ENCODE peak calls at places on chromosomes 13 and 19, in six cellular contexts. One of them, this sample, is unnamed.

GRCh38 chr19:53772943-53773342 is 51.2 kb downstream of the NLRP12 start:
- DNase-seq in breast epithelium: no peak
- DNase-seq in transverse colon: peak
- DNase-seq in uterus: peak
- DNase-seq in H1: no peak
- DNase-seq in adrenal gland: peak
- DNase-seq in this sample: no peak

GRCh38 chr13:98189841-98190505 is 12.9 kb upstream of the RNF113B start:
- DNase-seq in breast epithelium: no peak
- DNase-seq in H1: no peak
- DNase-seq in transverse colon: no peak
- DNase-seq in adrenal gland: peak
- DNase-seq in uterus: no peak
- DNase-seq in this sample: no peak

GRCh38 chr19:18157465-18158063 is 4.6 kb downstream of the PIK3R2 start:
- DNase-seq in adrenal gland: peak
- DNase-seq in breast epithelium: no peak
- DNase-seq in uterus: no peak
- DNase-seq in transverse colon: no peak
- DNase-seq in H1: no peak
- DNase-seq in this sample: no peak

GRCh38 chr19:39553082-39553652 is 13.2 kb upstream of the EID2 start:
- DNase-seq in breast epithelium: no peak
- DNase-seq in uterus: no peak
- DNase-seq in adrenal gland: no peak
- DNase-seq in H1: no peak
- DNase-seq in transverse colon: no peak
- DNase-seq in this sample: no peak

GRCh38 chr13:25738342-25738771 is 313.5 kb downstream of the SHISA2 start:
- DNase-seq in transverse colon: no peak
- DNase-seq in breast epithelium: no peak
- DNase-seq in adrenal gland: peak
- DNase-seq in H1: no peak
- DNase-seq in uterus: no peak
- DNase-seq in this sample: no peak

GRCh38 chr19:53877361-53877766 is 4.6 kb upstream of the PRKCG start:
- DNase-seq in breast epithelium: no peak
- DNase-seq in transverse colon: no peak
- DNase-seq in uterus: no peak
- DNase-seq in H1: no peak
- DNase-seq in adrenal gland: no peak
- DNase-seq in this sample: no peak

GRCh38 chr13:83773961-83774360 is 108.3 kb downstream of the SLITRK1 start:
- DNase-seq in uterus: no peak
- DNase-seq in transverse colon: no peak
- DNase-seq in adrenal gland: no peak
- DNase-seq in breast epithelium: no peak
- DNase-seq in H1: no peak
- DNase-seq in this sample: no peak

GRCh38 chr13:61148691-61149332 is 266.8 kb downstream of the PCDH20 start:
- DNase-seq in H1: no peak
- DNase-seq in breast epithelium: no peak
- DNase-seq in transverse colon: no peak
- DNase-seq in adrenal gland: no peak
- DNase-seq in uterus: no peak
- DNase-seq in this sample: no peak

GRCh38 chr13:50200988-50201387 is 185.7 kb downstream of the KCNRG start:
- DNase-seq in adrenal gland: no peak
- DNase-seq in transverse colon: no peak
- DNase-seq in uterus: no peak
- DNase-seq in breast epithelium: no peak
- DNase-seq in H1: no peak
- DNase-seq in this sample: no peak

GRCh38 chr19:41325947-41326706 is 16.2 kb downstream of the CCDC97 start:
- DNase-seq in breast epithelium: no peak
- DNase-seq in H1: no peak
- DNase-seq in uterus: no peak
- DNase-seq in adrenal gland: no peak
- DNase-seq in transverse colon: peak
- DNase-seq in this sample: no peak

GRCh38 chr13:65784088-65784816 is 1445.9 kb downstream of the PCDH9 start:
- DNase-seq in uterus: no peak
- DNase-seq in transverse colon: no peak
- DNase-seq in breast epithelium: no peak
- DNase-seq in adrenal gland: no peak
- DNase-seq in H1: no peak
- DNase-seq in this sample: no peak

GRCh38 chr13:91722267-91722884 is 324.0 kb downstream of the GPC5 start:
- DNase-seq in breast epithelium: no peak
- DNase-seq in transverse colon: no peak
- DNase-seq in H1: no peak
- DNase-seq in uterus: no peak
- DNase-seq in adrenal gland: no peak
- DNase-seq in this sample: no peak

GRCh38 chr19:29089315-29089855 is 123.6 kb downstream of the UQCRFS1 start:
- DNase-seq in transverse colon: no peak
- DNase-seq in uterus: no peak
- DNase-seq in adrenal gland: no peak
- DNase-seq in breast epithelium: no peak
- DNase-seq in H1: no peak
- DNase-seq in this sample: no peak

GRCh38 chr19:18700501-18701249 is 17.2 kb downstream of the CRTC1 start:
- DNase-seq in transverse colon: peak
- DNase-seq in uterus: peak
- DNase-seq in breast epithelium: peak
- DNase-seq in adrenal gland: peak
- DNase-seq in H1: no peak
- DNase-seq in this sample: peak

GRCh38 chr19:18089726-18090125 is 3.0 kb upstream of the IL12RB1 start:
- DNase-seq in breast epithelium: no peak
- DNase-seq in H1: no peak
- DNase-seq in uterus: no peak
- DNase-seq in adrenal gland: no peak
- DNase-seq in transverse colon: no peak
- DNase-seq in this sample: no peak

GRCh38 chr19:38425810-38426466 is at the start of gene RASGRP4:
- DNase-seq in adrenal gland: no peak
- DNase-seq in H1: no peak
- DNase-seq in uterus: no peak
- DNase-seq in transverse colon: peak
- DNase-seq in breast epithelium: no peak
- DNase-seq in this sample: no peak

GRCh38 chr19:3969435-3970312 is 1.2 kb downstream of the DAPK3 start:
- DNase-seq in H1: no peak
- DNase-seq in adrenal gland: no peak
- DNase-seq in uterus: no peak
- DNase-seq in breast epithelium: no peak
- DNase-seq in transverse colon: no peak
- DNase-seq in this sample: peak

GRCh38 chr19:36891768-36892357 is 24.2 kb downstream of the ZNF829 start:
- DNase-seq in transverse colon: no peak
- DNase-seq in adrenal gland: no peak
- DNase-seq in uterus: no peak
- DNase-seq in breast epithelium: no peak
- DNase-seq in H1: no peak
- DNase-seq in this sample: no peak

GRCh38 chr13:37656247-37656940 is 57.8 kb upstream of the POSTN start:
- DNase-seq in H1: no peak
- DNase-seq in uterus: no peak
- DNase-seq in adrenal gland: no peak
- DNase-seq in breast epithelium: no peak
- DNase-seq in transverse colon: no peak
- DNase-seq in this sample: no peak

GRCh38 chr13:51608857-51609406 is 24.7 kb downstream of the WDFY2 start:
- DNase-seq in uterus: no peak
- DNase-seq in adrenal gland: no peak
- DNase-seq in breast epithelium: no peak
- DNase-seq in transverse colon: no peak
- DNase-seq in H1: no peak
- DNase-seq in this sample: no peak

GRCh38 chr13:51291341-51291740 is 48.1 kb upstream of the SERPINE3 start:
- DNase-seq in H1: no peak
- DNase-seq in transverse colon: no peak
- DNase-seq in breast epithelium: no peak
- DNase-seq in uterus: no peak
- DNase-seq in adrenal gland: no peak
- DNase-seq in this sample: no peak

GRCh38 chr13:41971848-41972247 is 10.9 kb upstream of the VWA8 start:
- DNase-seq in uterus: no peak
- DNase-seq in adrenal gland: no peak
- DNase-seq in H1: no peak
- DNase-seq in transverse colon: no peak
- DNase-seq in breast epithelium: no peak
- DNase-seq in this sample: no peak

GRCh38 chr13:90867336-90867683 is 480.2 kb upstream of the MIR17HG start:
- DNase-seq in uterus: peak
- DNase-seq in adrenal gland: peak
- DNase-seq in breast epithelium: peak
- DNase-seq in H1: peak
- DNase-seq in transverse colon: peak
- DNase-seq in this sample: peak

GRCh38 chr13:48411281-48412099 is 1.4 kb downstream of the LPAR6 start:
- DNase-seq in H1: no peak
- DNase-seq in adrenal gland: no peak
- DNase-seq in transverse colon: no peak
- DNase-seq in breast epithelium: no peak
- DNase-seq in uterus: no peak
- DNase-seq in this sample: no peak

GRCh38 chr19:29785955-29786589 is 25.7 kb upstream of the CCNE1 start:
- DNase-seq in breast epithelium: no peak
- DNase-seq in uterus: no peak
- DNase-seq in adrenal gland: no peak
- DNase-seq in transverse colon: no peak
- DNase-seq in H1: no peak
- DNase-seq in this sample: no peak

GRCh38 chr13:24511824-24512207 is 762 bp downstream of the PARP4 start:
- DNase-seq in uterus: no peak
- DNase-seq in H1: no peak
- DNase-seq in breast epithelium: no peak
- DNase-seq in adrenal gland: no peak
- DNase-seq in transverse colon: peak
- DNase-seq in this sample: no peak

GRCh38 chr19:29771708-29772415 is 39.9 kb upstream of the CCNE1 start:
- DNase-seq in H1: peak
- DNase-seq in breast epithelium: no peak
- DNase-seq in adrenal gland: peak
- DNase-seq in uterus: no peak
- DNase-seq in transverse colon: peak
- DNase-seq in this sample: no peak

DNA sequence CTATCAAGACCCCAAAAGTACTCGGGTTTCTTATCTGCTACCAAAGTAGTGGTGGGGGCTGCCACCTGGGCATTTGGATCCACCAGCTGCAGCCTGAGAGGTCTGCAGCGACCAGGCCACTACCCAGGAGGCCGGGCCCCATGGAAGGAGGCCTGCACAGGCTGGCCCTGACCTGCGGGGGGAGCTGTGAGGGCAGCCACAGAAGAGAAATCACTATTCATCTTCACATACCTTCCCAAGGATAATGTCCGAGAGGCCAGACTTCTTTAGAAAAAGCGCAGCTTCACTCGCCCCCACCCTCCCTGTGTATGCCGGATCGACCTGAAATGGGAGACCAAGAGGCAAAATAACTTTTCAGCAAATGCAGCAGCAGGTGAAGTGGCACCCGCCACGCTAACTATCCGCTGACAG is 30.1 kb downstream of the EPS15L1 start:
- DNase-seq in adrenal gland: peak
- DNase-seq in uterus: no peak
- DNase-seq in breast epithelium: no peak
- DNase-seq in H1: no peak
- DNase-seq in transverse colon: no peak
- DNase-seq in this sample: no peak
- H3K27ac ChIP-seq in adrenal gland: no peak
- H3K27ac ChIP-seq in uterus: peak
- H3K27ac ChIP-seq in breast epithelium: no peak
- H3K27ac ChIP-seq in H1: no peak
- H3K27ac ChIP-seq in transverse colon: no peak
- H3K27ac ChIP-seq in this sample: no peak

DNA sequence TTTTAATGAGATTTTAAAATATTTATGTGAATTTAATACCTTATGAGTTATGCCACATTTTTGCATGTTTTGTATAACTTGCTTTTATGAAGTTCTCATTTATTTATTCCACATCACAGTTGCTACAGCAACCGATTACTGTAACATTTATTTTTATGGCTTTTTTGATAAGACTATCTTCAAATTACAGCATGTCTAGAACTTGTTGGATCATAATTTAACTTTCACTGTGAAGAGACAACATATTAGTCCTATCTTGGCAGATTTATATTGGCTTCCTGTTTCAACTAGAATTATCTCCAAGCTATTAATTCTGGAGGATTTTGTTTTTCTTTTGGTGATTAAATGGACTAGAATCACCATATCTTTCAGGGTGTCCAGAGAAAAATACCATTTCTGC is 793.7 kb upstream of the SLITRK5 start:
- DNase-seq in breast epithelium: no peak
- DNase-seq in adrenal gland: no peak
- DNase-seq in H1: no peak
- DNase-seq in transverse colon: no peak
- DNase-seq in uterus: no peak
- DNase-seq in this sample: no peak
- TF ChIP-seq POLR2A in breast epithelium: no peak
- TF ChIP-seq POLR2A in adrenal gland: no peak
- TF ChIP-seq POLR2A in H1: no peak
- TF ChIP-seq POLR2A in transverse colon: no peak
- TF ChIP-seq POLR2A in uterus: no peak
- TF ChIP-seq POLR2A in this sample: no peak

DNA sequence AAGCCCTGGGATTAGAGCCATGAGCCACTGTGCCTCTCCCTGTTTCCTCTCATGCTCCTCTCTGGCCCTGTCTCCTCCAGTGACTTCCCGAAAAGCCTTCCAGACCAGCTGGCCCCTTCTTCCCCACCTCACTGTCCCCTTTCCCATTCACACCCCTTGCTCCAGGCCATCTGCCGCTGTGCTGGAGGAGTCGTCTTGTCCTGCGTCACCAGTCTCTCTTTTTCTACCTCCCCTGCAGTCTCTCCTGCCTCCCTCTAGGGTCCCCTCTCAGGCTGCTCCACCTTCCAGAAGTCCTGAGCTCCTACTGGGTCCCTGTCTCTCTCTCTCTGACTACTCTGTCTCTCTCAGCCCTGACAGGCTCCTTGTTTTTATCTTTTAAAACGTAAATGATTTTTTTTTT is 5.3 kb upstream of the FFAR1 start:
- DNase-seq in uterus: no peak
- DNase-seq in adrenal gland: no peak
- DNase-seq in breast epithelium: no peak
- DNase-seq in transverse colon: no peak
- DNase-seq in H1: no peak
- DNase-seq in this sample: no peak
- H3K27ac ChIP-seq in uterus: no peak
- H3K27ac ChIP-seq in adrenal gland: no peak
- H3K27ac ChIP-seq in breast epithelium: no peak
- H3K27ac ChIP-seq in transverse colon: no peak
- H3K27ac ChIP-seq in H1: no peak
- H3K27ac ChIP-seq in this sample: no peak

GRCh38 chr19:2270572-2271515 is 11.1 kb downstream of the PEAK3 start:
- DNase-seq in H1: no peak
- DNase-seq in transverse colon: peak
- DNase-seq in uterus: peak
- DNase-seq in breast epithelium: peak
- DNase-seq in adrenal gland: peak
- DNase-seq in this sample: peak
- TF ChIP-seq POLR2A in H1: no peak
- TF ChIP-seq POLR2A in transverse colon: peak
- TF ChIP-seq POLR2A in uterus: peak
- TF ChIP-seq POLR2A in breast epithelium: no peak
- TF ChIP-seq POLR2A in adrenal gland: peak
- TF ChIP-seq POLR2A in this sample: no peak

GRCh38 chr19:33621811-33622504 is at the start of gene CHST8:
- DNase-seq in adrenal gland: no peak
- DNase-seq in breast epithelium: no peak
- DNase-seq in transverse colon: peak
- DNase-seq in uterus: peak
- DNase-seq in H1: no peak
- DNase-seq in this sample: no peak
- H3K27ac ChIP-seq in adrenal gland: no peak
- H3K27ac ChIP-seq in breast epithelium: no peak
- H3K27ac ChIP-seq in transverse colon: no peak
- H3K27ac ChIP-seq in uterus: no peak
- H3K27ac ChIP-seq in H1: no peak
- H3K27ac ChIP-seq in this sample: no peak